ENCODE peak calls at places on chromosomes 5 and 9, in nine cellular contexts. One of them, this sample, is unnamed.

GRCh38 chr5:110329955-110330354 is 396.5 kb downstream of the TMEM232 start:
- DNase-seq in fibroblast of the aortic adventitia: no peak
- DNase-seq in AG10803: no peak
- DNase-seq in brain pericyte: no peak
- DNase-seq in progenitor cell of endocrine pancreas: no peak
- DNase-seq in CD4-positive, alpha-beta T cell: no peak
- DNase-seq in GM13976: no peak
- DNase-seq in T-helper 2 cell: no peak
- DNase-seq in cardiac fibroblast: no peak
- DNase-seq in this sample: no peak

GRCh38 chr5:126448720-126449119 is 25.5 kb downstream of the GRAMD2B start:
- DNase-seq in fibroblast of the aortic adventitia: no peak
- DNase-seq in AG10803: no peak
- DNase-seq in brain pericyte: no peak
- DNase-seq in progenitor cell of endocrine pancreas: no peak
- DNase-seq in CD4-positive, alpha-beta T cell: no peak
- DNase-seq in GM13976: no peak
- DNase-seq in T-helper 2 cell: no peak
- DNase-seq in cardiac fibroblast: no peak
- DNase-seq in this sample: no peak

GRCh38 chr9:118463419-118463818 is 759.2 kb downstream of the TLR4 start:
- DNase-seq in fibroblast of the aortic adventitia: no peak
- DNase-seq in AG10803: no peak
- DNase-seq in brain pericyte: no peak
- DNase-seq in progenitor cell of endocrine pancreas: no peak
- DNase-seq in CD4-positive, alpha-beta T cell: no peak
- DNase-seq in GM13976: no peak
- DNase-seq in T-helper 2 cell: no peak
- DNase-seq in cardiac fibroblast: no peak
- DNase-seq in this sample: no peak

GRCh38 chr5:157072508-157072907 is 13.6 kb upstream of the HAVCR1 start:
- DNase-seq in fibroblast of the aortic adventitia: no peak
- DNase-seq in AG10803: no peak
- DNase-seq in brain pericyte: no peak
- DNase-seq in progenitor cell of endocrine pancreas: no peak
- DNase-seq in CD4-positive, alpha-beta T cell: no peak
- DNase-seq in GM13976: no peak
- DNase-seq in T-helper 2 cell: no peak
- DNase-seq in cardiac fibroblast: no peak
- DNase-seq in this sample: no peak

GRCh38 chr5:88729476-88730182 is 153.4 kb downstream of the MEF2C start:
- DNase-seq in fibroblast of the aortic adventitia: peak
- DNase-seq in AG10803: peak
- DNase-seq in brain pericyte: peak
- DNase-seq in progenitor cell of endocrine pancreas: peak
- DNase-seq in CD4-positive, alpha-beta T cell: peak
- DNase-seq in GM13976: no peak
- DNase-seq in T-helper 2 cell: peak
- DNase-seq in cardiac fibroblast: peak
- DNase-seq in this sample: peak

GRCh38 chr5:79547429-79547822 is 33.5 kb upstream of the HOMER1 start:
- DNase-seq in fibroblast of the aortic adventitia: no peak
- DNase-seq in AG10803: no peak
- DNase-seq in brain pericyte: no peak
- DNase-seq in progenitor cell of endocrine pancreas: no peak
- DNase-seq in CD4-positive, alpha-beta T cell: no peak
- DNase-seq in GM13976: no peak
- DNase-seq in T-helper 2 cell: no peak
- DNase-seq in cardiac fibroblast: no peak
- DNase-seq in this sample: no peak

GRCh38 chr9:90972057-90972456 is 170.4 kb downstream of the SYK start:
- DNase-seq in fibroblast of the aortic adventitia: no peak
- DNase-seq in AG10803: no peak
- DNase-seq in brain pericyte: no peak
- DNase-seq in progenitor cell of endocrine pancreas: no peak
- DNase-seq in CD4-positive, alpha-beta T cell: no peak
- DNase-seq in GM13976: no peak
- DNase-seq in T-helper 2 cell: no peak
- DNase-seq in cardiac fibroblast: no peak
- DNase-seq in this sample: no peak

GRCh38 chr9:35406183-35406959 is 83.5 kb upstream of the RUSC2 start:
- DNase-seq in fibroblast of the aortic adventitia: no peak
- DNase-seq in AG10803: no peak
- DNase-seq in brain pericyte: no peak
- DNase-seq in progenitor cell of endocrine pancreas: peak
- DNase-seq in CD4-positive, alpha-beta T cell: peak
- DNase-seq in GM13976: no peak
- DNase-seq in T-helper 2 cell: no peak
- DNase-seq in cardiac fibroblast: no peak
- DNase-seq in this sample: no peak

GRCh38 chr5:69364414-69364813 is 4.9 kb downstream of the AK6 start:
- DNase-seq in fibroblast of the aortic adventitia: peak
- DNase-seq in AG10803: peak
- DNase-seq in brain pericyte: no peak
- DNase-seq in progenitor cell of endocrine pancreas: no peak
- DNase-seq in CD4-positive, alpha-beta T cell: no peak
- DNase-seq in GM13976: peak
- DNase-seq in T-helper 2 cell: no peak
- DNase-seq in cardiac fibroblast: peak
- DNase-seq in this sample: no peak

GRCh38 chr5:174320051-174320450 is 274.5 kb downstream of the NSG2 start:
- DNase-seq in fibroblast of the aortic adventitia: no peak
- DNase-seq in AG10803: no peak
- DNase-seq in brain pericyte: no peak
- DNase-seq in progenitor cell of endocrine pancreas: no peak
- DNase-seq in CD4-positive, alpha-beta T cell: no peak
- DNase-seq in GM13976: no peak
- DNase-seq in T-helper 2 cell: no peak
- DNase-seq in cardiac fibroblast: no peak
- DNase-seq in this sample: no peak

GRCh38 chr5:11000517-11001353 is 239.7 kb upstream of the DAP start:
- DNase-seq in fibroblast of the aortic adventitia: no peak
- DNase-seq in AG10803: no peak
- DNase-seq in brain pericyte: no peak
- DNase-seq in progenitor cell of endocrine pancreas: no peak
- DNase-seq in CD4-positive, alpha-beta T cell: no peak
- DNase-seq in GM13976: no peak
- DNase-seq in T-helper 2 cell: no peak
- DNase-seq in cardiac fibroblast: no peak
- DNase-seq in this sample: no peak

GRCh38 chr5:67195406-67196275 is 958 bp downstream of the CD180 start:
- DNase-seq in fibroblast of the aortic adventitia: no peak
- DNase-seq in AG10803: no peak
- DNase-seq in brain pericyte: no peak
- DNase-seq in progenitor cell of endocrine pancreas: no peak
- DNase-seq in CD4-positive, alpha-beta T cell: no peak
- DNase-seq in GM13976: no peak
- DNase-seq in T-helper 2 cell: no peak
- DNase-seq in cardiac fibroblast: no peak
- DNase-seq in this sample: no peak

GRCh38 chr5:178839319-178839704 is 20.4 kb upstream of the ZNF354B start:
- DNase-seq in fibroblast of the aortic adventitia: no peak
- DNase-seq in AG10803: no peak
- DNase-seq in brain pericyte: no peak
- DNase-seq in progenitor cell of endocrine pancreas: peak
- DNase-seq in CD4-positive, alpha-beta T cell: peak
- DNase-seq in GM13976: no peak
- DNase-seq in T-helper 2 cell: peak
- DNase-seq in cardiac fibroblast: peak
- DNase-seq in this sample: peak

GRCh38 chr5:79560774-79561524 is 47.0 kb upstream of the HOMER1 start:
- DNase-seq in fibroblast of the aortic adventitia: peak
- DNase-seq in AG10803: peak
- DNase-seq in brain pericyte: no peak
- DNase-seq in progenitor cell of endocrine pancreas: no peak
- DNase-seq in CD4-positive, alpha-beta T cell: no peak
- DNase-seq in GM13976: peak
- DNase-seq in T-helper 2 cell: no peak
- DNase-seq in cardiac fibroblast: peak
- DNase-seq in this sample: no peak

GRCh38 chr5:95836544-95836943 is 14.0 kb upstream of the GLRX start:
- DNase-seq in fibroblast of the aortic adventitia: no peak
- DNase-seq in AG10803: peak
- DNase-seq in brain pericyte: no peak
- DNase-seq in progenitor cell of endocrine pancreas: no peak
- DNase-seq in CD4-positive, alpha-beta T cell: no peak
- DNase-seq in GM13976: peak
- DNase-seq in T-helper 2 cell: no peak
- DNase-seq in cardiac fibroblast: no peak
- DNase-seq in this sample: no peak

This sample was measured in neural crest cell.